ENCODE peak calls at places on chromosomes 11 and 22, in four cellular contexts. E, H, R and D are unnamed samples.
A peak's percentile ranks its signal among the peaks of the same experiment; 100 is the strongest.

GRCh38 chr11:75896843-75897419 is 81.9 kb downstream of the UVRAG start:
- DNase-seq in E (peak; percentile 55), H (peak; percentile 70), R (no peak), D (peak; percentile 59)

GRCh38 chr11:119148855-119149370 is at the start of gene ABCG4:
- DNase-seq in E (no peak), H (no peak), R (peak; percentile 70), D (no peak)

GRCh38 chr22:44201556-44202129 is 20.9 kb downstream of the PARVG start:
- DNase-seq in E (no peak), H (no peak), R (no peak), D (no peak)

GRCh38 chr11:297666-298405 is 1.5 kb downstream of the IFITM5 start:
- DNase-seq in E (no peak), H (no peak), R (peak; percentile 69), D (no peak)

GRCh38 chr11:67290801-67291200 is 1.7 kb downstream of the ANKRD13D start:
- DNase-seq in E (peak; percentile 72), H (no peak), R (peak; percentile 87), D (no peak)

GRCh38 chr11:64566915-64567882 is 23.8 kb upstream of the SLC22A12 start:
- DNase-seq in E (no peak), H (no peak), R (no peak), D (no peak)

GRCh38 chr11:102047305-102047924 is at the start of gene CFAP300:
- DNase-seq in E (peak; percentile 70), H (peak; percentile 35), R (peak; percentile 98), D (peak; percentile 31)

GRCh38 chr11:32659672-32660071 is 76.0 kb downstream of the EIF3M start:
- DNase-seq in E (peak; percentile 20), H (no peak), R (no peak), D (no peak)

GRCh38 chr11:131748146-131749050 is 378.0 kb downstream of the NTM start:
- DNase-seq in E (peak; percentile 70), H (peak; percentile 84), R (peak; percentile 72), D (peak; percentile 49)

GRCh38 chr11:46326813-46327416 is 20.3 kb upstream of the DGKZ start:
- DNase-seq in E (no peak), H (no peak), R (no peak), D (no peak)

GRCh38 chr22:41661088-41661487 is 27.6 kb downstream of the SNU13 start:
- DNase-seq in E (no peak), H (no peak), R (no peak), D (no peak)

GRCh38 chr11:125351045-125351867 is 144.8 kb downstream of the FEZ1 start:
- DNase-seq in E (no peak), H (no peak), R (no peak), D (no peak)

GRCh38 chr11:94776351-94777321 is 8.5 kb downstream of the AMOTL1 start:
- DNase-seq in E (peak; percentile 79), H (no peak), R (peak; percentile 60), D (no peak)

GRCh38 chr11:35260342-35260985 is 121.5 kb downstream of the CD44 start:
- DNase-seq in E (peak; percentile 91), H (no peak), R (no peak), D (no peak)

GRCh38 chr22:20750461-20751184 is 23.3 kb upstream of the SERPIND1 start:
- DNase-seq in E (peak; percentile 70), H (no peak), R (peak; percentile 78), D (peak; percentile 70)

GRCh38 chr11:120801801-120802689 is 221.9 kb upstream of the TBCEL start:
- DNase-seq in E (peak; percentile 33), H (peak; percentile 67), R (peak; percentile 66), D (peak; percentile 57)

GRCh38 chr11:6438979-6439571 is 1.7 kb downstream of the HPX start:
- DNase-seq in E (peak; percentile 56), H (peak; percentile 58), R (no peak), D (peak; percentile 61)

GRCh38 chr11:72229336-72229924 is 4.9 kb downstream of the INPPL1 start:
- DNase-seq in E (no peak), H (no peak), R (peak; percentile 40), D (no peak)

GRCh38 chr11:68549789-68550484 is 89.4 kb downstream of the PPP6R3 start:
- DNase-seq in E (no peak), H (no peak), R (no peak), D (no peak)

GRCh38 chr22:47842119-47842518 is 1079.7 kb downstream of the TBC1D22A start:
- DNase-seq in E (no peak), H (no peak), R (no peak), D (no peak)

GRCh38 chr11:111882202-111882601 is 2.9 kb downstream of the CFAP68 start:
- DNase-seq in E (no peak), H (no peak), R (no peak), D (no peak)

GRCh38 chr11:129855086-129855485 is 39.4 kb downstream of the TMEM45B start:
- DNase-seq in E (no peak), H (no peak), R (no peak), D (no peak)

GRCh38 chr11:27720277-27720830 is 20.1 kb upstream of the BDNF start:
- DNase-seq in E (peak; percentile 41), H (peak; percentile 4), R (no peak), D (peak; percentile 45)

GRCh38 chr22:24338701-24339451 is 68.2 kb downstream of the SPECC1L start:
- DNase-seq in E (peak; percentile 6), H (no peak), R (peak; percentile 43), D (no peak)

GRCh38 chr11:66221726-66222236 is 46.7 kb upstream of the RAB1B start:
- DNase-seq in E (no peak), H (no peak), R (no peak), D (no peak)

GRCh38 chr11:17208257-17208999 is 642 bp upstream of the PIK3C2A start:
- DNase-seq in E (peak; percentile 38), H (peak; percentile 52), R (no peak), D (peak; percentile 57)

GRCh38 chr11:69306821-69307220 is 12.9 kb downstream of the MYEOV start:
- DNase-seq in E (no peak), H (no peak), R (no peak), D (no peak)

GRCh38 chr11:64036081-64037026 is 623 bp downstream of the FLRT1 start:
- DNase-seq in E (peak; percentile 29), H (peak; percentile 59), R (peak; percentile 81), D (no peak)

GRCh38 chr11:31340903-31341572 is 28.5 kb downstream of the DCDC1 start:
- DNase-seq in E (peak; percentile 37), H (no peak), R (no peak), D (peak; percentile 9)

GRCh38 chr22:42932857-42933782 is 76.0 kb upstream of the ARFGAP3 start:
- DNase-seq in E (no peak), H (no peak), R (no peak), D (no peak)

GRCh38 chr22:28980326-28980725 is 81.3 kb downstream of the C22orf31 start:
- DNase-seq in E (no peak), H (no peak), R (no peak), D (no peak)

GRCh38 chr22:47092896-47093311 is 330.5 kb downstream of the TBC1D22A start:
- DNase-seq in E (peak; percentile 33), H (no peak), R (no peak), D (no peak)

GRCh38 chr22:30575011-30575671 is 676 bp upstream of the GAL3ST1 start:
- DNase-seq in E (peak; percentile 68), H (peak; percentile 66), R (peak; percentile 78), D (no peak)

GRCh38 chr22:41573677-41574264 is 13.0 kb downstream of the CSDC2 start:
- DNase-seq in E (no peak), H (no peak), R (no peak), D (no peak)

GRCh38 chr11:130439160-130439519 is 9.3 kb upstream of the ADAMTS15 start:
- DNase-seq in E (no peak), H (no peak), R (no peak), D (no peak)

GRCh38 chr11:31903225-31904074 is 92.3 kb upstream of the PAX6 start:
- DNase-seq in E (no peak), H (no peak), R (peak; percentile 71), D (no peak)

GRCh38 chr22:50621491-50621880 is 6.5 kb downstream of the ARSA start:
- DNase-seq in E (no peak), H (no peak), R (no peak), D (peak; percentile 54)